ENCODE peak calls at places on chromosomes 4 and X, in four cellular contexts. P is small intestine, J is D721Med, Q is suprapubic skin. N is an unnamed sample.

GRCh38 chrX:33447285-33447684 is 235.9 kb upstream of the DMD start:
- DNase-seq in P (no peak), J (no peak), Q (no peak), N (no peak)

GRCh38 chrX:119698835-119699234 is 5.9 kb upstream of the SEPTIN6 start:
- DNase-seq in P (peak), J (peak), Q (no peak), N (no peak)

GRCh38 chr4:70603856-70604255 is 11.8 kb downstream of the AMBN start:
- DNase-seq in P (no peak), J (no peak), Q (no peak), N (no peak)

GRCh38 chr4:158936238-158936637 is 166.6 kb upstream of the RAPGEF2 start:
- DNase-seq in P (no peak), J (no peak), Q (no peak), N (no peak)

GRCh38 chrX:56975611-56976010 is 19.7 kb downstream of the SPIN3 start:
- DNase-seq in P (no peak), J (no peak), Q (no peak), N (no peak)

GRCh38 chr4:83022724-83023427 is 12.1 kb upstream of the COPS4 start:
- DNase-seq in P (no peak), J (no peak), Q (no peak), N (no peak)

GRCh38 chr4:37243722-37244582 is 591 bp upstream of the NWD2 start:
- DNase-seq in P (no peak), J (no peak), Q (no peak), N (no peak)

GRCh38 chr4:38160487-38161207 is 200.4 kb downstream of the PTTG2 start:
- DNase-seq in P (peak), J (no peak), Q (no peak), N (no peak)

GRCh38 chr4:1777822-1778641 is 15.1 kb upstream of the FGFR3 start:
- DNase-seq in P (no peak), J (no peak), Q (no peak), N (no peak)

GRCh38 chr4:1515763-1516162 is 109.5 kb upstream of the NKX1-1 start:
- DNase-seq in P (no peak), J (no peak), Q (no peak), N (no peak)

GRCh38 chr4:16227462-16227868 is 1.2 kb upstream of the TAPT1 start:
- DNase-seq in P (peak), J (no peak), Q (peak), N (peak)